ENCODE peak calls at places on chromosomes 7 and 10, in five cellular contexts. One of them, this sample, is unnamed.

GRCh38 chr10:93753621-93754250 is 4.0 kb upstream of the LGI1 start:
- DNase-seq in right atrium auricular region: no peak
- DNase-seq in Calu3: no peak
- DNase-seq in choroid plexus epithelial cell: no peak
- DNase-seq in dorsolateral prefrontal cortex: no peak
- DNase-seq in this sample: no peak

GRCh38 chr10:92801978-92802872 is 46.1 kb upstream of the EXOC6 start:
- DNase-seq in right atrium auricular region: no peak
- DNase-seq in Calu3: no peak
- DNase-seq in choroid plexus epithelial cell: peak; percentile 6
- DNase-seq in dorsolateral prefrontal cortex: no peak
- DNase-seq in this sample: no peak

GRCh38 chr7:132709971-132710567 is 133.8 kb upstream of the PLXNA4 start:
- DNase-seq in right atrium auricular region: no peak
- DNase-seq in Calu3: peak; percentile 53
- DNase-seq in choroid plexus epithelial cell: peak; percentile 76
- DNase-seq in dorsolateral prefrontal cortex: no peak
- DNase-seq in this sample: no peak

GRCh38 chr7:67825356-67825755 is 828.7 kb downstream of the TYW1 start:
- DNase-seq in right atrium auricular region: no peak
- DNase-seq in Calu3: no peak
- DNase-seq in choroid plexus epithelial cell: no peak
- DNase-seq in dorsolateral prefrontal cortex: no peak
- DNase-seq in this sample: no peak

GRCh38 chr10:14603539-14604102 is 171.1 kb downstream of the FAM107B start:
- DNase-seq in right atrium auricular region: no peak
- DNase-seq in Calu3: no peak
- DNase-seq in choroid plexus epithelial cell: no peak
- DNase-seq in dorsolateral prefrontal cortex: no peak
- DNase-seq in this sample: no peak

GRCh38 chr10:73772280-73773151 is 9.3 kb upstream of the CHCHD1 start:
- DNase-seq in right atrium auricular region: peak; percentile 86
- DNase-seq in Calu3: peak; percentile 82
- DNase-seq in choroid plexus epithelial cell: peak; percentile 83
- DNase-seq in dorsolateral prefrontal cortex: peak; percentile 55
- DNase-seq in this sample: peak; percentile 93

GRCh38 chr7:114548576-114548975 is 134.0 kb downstream of the FOXP2 start:
- DNase-seq in right atrium auricular region: no peak
- DNase-seq in Calu3: no peak
- DNase-seq in choroid plexus epithelial cell: peak; percentile 13
- DNase-seq in dorsolateral prefrontal cortex: no peak
- DNase-seq in this sample: no peak

GRCh38 chr7:32217841-32218467 is 147.7 kb upstream of the PDE1C start:
- DNase-seq in right atrium auricular region: no peak
- DNase-seq in Calu3: no peak
- DNase-seq in choroid plexus epithelial cell: no peak
- DNase-seq in dorsolateral prefrontal cortex: no peak
- DNase-seq in this sample: no peak

GRCh38 chr10:127853868-127854768 is 38.6 kb downstream of the CLRN3 start:
- DNase-seq in right atrium auricular region: peak; percentile 66
- DNase-seq in Calu3: peak; percentile 59
- DNase-seq in choroid plexus epithelial cell: peak; percentile 83
- DNase-seq in dorsolateral prefrontal cortex: peak; percentile 47
- DNase-seq in this sample: peak; percentile 70

GRCh38 chr10:108132303-108132702 is 967.8 kb upstream of the SORCS1 start:
- DNase-seq in right atrium auricular region: no peak
- DNase-seq in Calu3: no peak
- DNase-seq in choroid plexus epithelial cell: no peak
- DNase-seq in dorsolateral prefrontal cortex: no peak
- DNase-seq in this sample: no peak

GRCh38 chr10:110151467-110151866 is 55.9 kb upstream of the MXI1 start:
- DNase-seq in right atrium auricular region: no peak
- DNase-seq in Calu3: peak; percentile 71
- DNase-seq in choroid plexus epithelial cell: no peak
- DNase-seq in dorsolateral prefrontal cortex: no peak
- DNase-seq in this sample: no peak

GRCh38 chr7:5643280-5643679 is 138.2 kb downstream of the RNF216 start:
- DNase-seq in right atrium auricular region: no peak
- DNase-seq in Calu3: no peak
- DNase-seq in choroid plexus epithelial cell: peak; percentile 52
- DNase-seq in dorsolateral prefrontal cortex: no peak
- DNase-seq in this sample: no peak

GRCh38 chr7:134031835-134032617 is 95.1 kb upstream of the LRGUK start:
- DNase-seq in right atrium auricular region: no peak
- DNase-seq in Calu3: no peak
- DNase-seq in choroid plexus epithelial cell: peak; percentile 20
- DNase-seq in dorsolateral prefrontal cortex: no peak
- DNase-seq in this sample: no peak

GRCh38 chr10:59830601-59831259 is 75.6 kb downstream of the CCDC6 start:
- DNase-seq in right atrium auricular region: peak; percentile 63
- DNase-seq in Calu3: peak; percentile 66
- DNase-seq in choroid plexus epithelial cell: peak; percentile 73
- DNase-seq in dorsolateral prefrontal cortex: no peak
- DNase-seq in this sample: no peak

GRCh38 chr10:112361951-112362770 is 11.8 kb upstream of the ACSL5 start:
- DNase-seq in right atrium auricular region: peak; percentile 86
- DNase-seq in Calu3: no peak
- DNase-seq in choroid plexus epithelial cell: peak; percentile 38
- DNase-seq in dorsolateral prefrontal cortex: no peak
- DNase-seq in this sample: peak; percentile 87

GRCh38 chr7:2460188-2460587 is 16.0 kb downstream of the GRIFIN start:
- DNase-seq in right atrium auricular region: no peak
- DNase-seq in Calu3: no peak
- DNase-seq in choroid plexus epithelial cell: no peak
- DNase-seq in dorsolateral prefrontal cortex: peak; percentile 44
- DNase-seq in this sample: no peak

GRCh38 chr7:2551418-2551817 is 3.9 kb downstream of the BRAT1 start:
- DNase-seq in right atrium auricular region: no peak
- DNase-seq in Calu3: no peak
- DNase-seq in choroid plexus epithelial cell: no peak
- DNase-seq in dorsolateral prefrontal cortex: no peak
- DNase-seq in this sample: no peak

GRCh38 chr10:100811261-100811660 is 65.9 kb downstream of the PAX2 start:
- DNase-seq in right atrium auricular region: no peak
- DNase-seq in Calu3: no peak
- DNase-seq in choroid plexus epithelial cell: no peak
- DNase-seq in dorsolateral prefrontal cortex: no peak
- DNase-seq in this sample: no peak

DNA sequence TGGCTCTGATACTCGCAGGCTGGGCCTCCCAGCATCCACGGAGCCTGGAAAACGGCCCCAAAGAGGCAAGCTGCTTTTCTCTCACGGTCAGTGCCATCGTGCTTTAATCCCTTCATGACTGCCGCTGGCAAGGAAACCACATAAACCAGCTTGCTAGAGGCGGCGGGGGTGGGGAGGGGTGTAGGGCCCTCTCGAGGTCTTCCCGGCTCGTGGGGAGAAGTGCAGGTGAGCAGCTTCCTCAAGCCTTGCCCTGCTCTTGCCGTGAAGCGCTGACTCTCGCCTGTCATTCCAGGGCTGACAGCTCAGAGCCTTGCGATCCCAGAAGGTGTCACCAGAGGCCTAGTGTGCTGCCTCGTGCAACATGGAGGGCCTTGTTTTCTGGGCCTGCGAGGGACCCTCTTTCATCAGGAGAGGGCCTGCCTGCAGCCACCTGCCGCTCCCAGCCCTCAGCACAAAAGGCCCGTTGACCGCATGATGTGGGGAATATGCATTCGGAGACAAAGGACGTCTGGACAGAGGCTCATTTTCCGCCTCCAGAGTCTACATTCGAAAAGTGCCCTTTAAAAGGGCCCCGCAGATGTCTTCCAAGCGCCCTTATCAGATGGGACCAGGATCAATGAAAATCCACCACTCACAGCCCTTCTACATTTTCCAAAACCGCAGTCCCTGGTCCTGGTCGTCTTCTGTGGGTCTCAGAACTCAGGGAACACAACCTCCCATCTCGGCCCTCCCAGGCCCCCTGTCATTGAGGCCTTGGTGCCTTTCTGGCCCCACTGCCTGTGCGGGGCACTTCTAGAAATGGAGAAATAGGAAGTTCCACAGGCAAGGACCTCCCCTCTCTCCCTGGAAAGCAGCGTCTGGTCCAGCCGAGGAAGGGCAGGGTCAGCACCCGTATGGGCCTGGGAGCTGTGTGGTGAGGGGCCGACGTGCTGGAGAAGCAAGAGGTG is 58.7 kb downstream of the ZRANB1 start:
- DNase-seq in right atrium auricular region: peak; percentile 58
- DNase-seq in Calu3: no peak
- DNase-seq in choroid plexus epithelial cell: peak; percentile 30
- DNase-seq in dorsolateral prefrontal cortex: no peak
- DNase-seq in this sample: peak; percentile 70
- TF ChIP-seq CTCF in right atrium auricular region: peak; percentile 51
- TF ChIP-seq CTCF in Calu3: no peak
- TF ChIP-seq CTCF in choroid plexus epithelial cell: no peak
- TF ChIP-seq CTCF in dorsolateral prefrontal cortex: peak; percentile 60
- TF ChIP-seq CTCF in this sample: no peak

GRCh38 chr10:119821172-119821571 is 51.5 kb downstream of the MCMBP start:
- DNase-seq in right atrium auricular region: no peak
- DNase-seq in Calu3: no peak
- DNase-seq in choroid plexus epithelial cell: no peak
- DNase-seq in dorsolateral prefrontal cortex: no peak
- DNase-seq in this sample: no peak

GRCh38 chr10:119815671-119816070 is 57.0 kb downstream of the MCMBP start:
- DNase-seq in right atrium auricular region: no peak
- DNase-seq in Calu3: no peak
- DNase-seq in choroid plexus epithelial cell: no peak
- DNase-seq in dorsolateral prefrontal cortex: no peak
- DNase-seq in this sample: no peak

GRCh38 chr10:119818889-119819270 is 53.8 kb downstream of the MCMBP start:
- DNase-seq in right atrium auricular region: no peak
- DNase-seq in Calu3: no peak
- DNase-seq in choroid plexus epithelial cell: no peak
- DNase-seq in dorsolateral prefrontal cortex: no peak
- DNase-seq in this sample: no peak

GRCh38 chr10:119812684-119813083 is 60.0 kb downstream of the MCMBP start:
- DNase-seq in right atrium auricular region: no peak
- DNase-seq in Calu3: no peak
- DNase-seq in choroid plexus epithelial cell: no peak
- DNase-seq in dorsolateral prefrontal cortex: no peak
- DNase-seq in this sample: no peak

GRCh38 chr10:119817991-119818888 is 54.4 kb downstream of the MCMBP start:
- DNase-seq in right atrium auricular region: no peak
- DNase-seq in Calu3: no peak
- DNase-seq in choroid plexus epithelial cell: peak; percentile 80
- DNase-seq in dorsolateral prefrontal cortex: peak; percentile 59
- DNase-seq in this sample: peak; percentile 82
- TF ChIP-seq CTCF in right atrium auricular region: no peak
- TF ChIP-seq CTCF in Calu3: no peak
- TF ChIP-seq CTCF in choroid plexus epithelial cell: peak; percentile 31
- TF ChIP-seq CTCF in dorsolateral prefrontal cortex: no peak
- TF ChIP-seq CTCF in this sample: no peak

GRCh38 chr7:82600601-82601000 is 157.0 kb upstream of the CACNA2D1 start:
- DNase-seq in right atrium auricular region: no peak
- DNase-seq in Calu3: no peak
- DNase-seq in choroid plexus epithelial cell: peak; percentile 48
- DNase-seq in dorsolateral prefrontal cortex: no peak
- DNase-seq in this sample: no peak
- TF ChIP-seq CTCF in right atrium auricular region: no peak
- TF ChIP-seq CTCF in Calu3: no peak
- TF ChIP-seq CTCF in choroid plexus epithelial cell: peak; percentile 40
- TF ChIP-seq CTCF in dorsolateral prefrontal cortex: peak; percentile 18
- TF ChIP-seq CTCF in this sample: no peak

DNA sequence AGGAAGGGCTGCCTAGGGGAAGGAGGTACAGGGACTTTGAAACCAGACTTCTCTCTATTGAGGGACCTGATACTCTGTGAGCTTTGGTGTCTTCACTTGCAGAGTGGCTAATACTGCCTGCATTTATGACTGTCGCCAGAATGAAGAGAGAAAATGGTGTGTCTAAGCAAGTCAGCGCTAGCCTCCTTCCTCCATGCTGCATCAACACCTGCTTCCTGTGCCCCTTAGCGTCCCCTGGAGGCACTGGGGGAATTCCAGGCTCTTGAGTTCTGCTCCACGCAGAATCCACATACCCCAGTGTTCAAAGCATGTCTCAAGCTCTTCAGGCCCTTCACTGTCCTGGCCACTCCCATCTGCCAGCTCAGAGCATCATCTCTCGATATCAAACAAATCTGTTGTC is 140.5 kb downstream of the PKD1L1 start:
- DNase-seq in right atrium auricular region: no peak
- DNase-seq in Calu3: no peak
- DNase-seq in choroid plexus epithelial cell: no peak
- DNase-seq in dorsolateral prefrontal cortex: no peak
- DNase-seq in this sample: no peak
- TF ChIP-seq CTCF in right atrium auricular region: no peak
- TF ChIP-seq CTCF in Calu3: peak; percentile 32
- TF ChIP-seq CTCF in choroid plexus epithelial cell: peak; percentile 12
- TF ChIP-seq CTCF in dorsolateral prefrontal cortex: no peak
- TF ChIP-seq CTCF in this sample: no peak

GRCh38 chr10:71033396-71033980 is 145.1 kb upstream of the PCBD1 start:
- DNase-seq in right atrium auricular region: no peak
- DNase-seq in Calu3: no peak
- DNase-seq in choroid plexus epithelial cell: no peak
- DNase-seq in dorsolateral prefrontal cortex: no peak
- DNase-seq in this sample: no peak
- TF ChIP-seq CTCF in right atrium auricular region: no peak
- TF ChIP-seq CTCF in Calu3: no peak
- TF ChIP-seq CTCF in choroid plexus epithelial cell: peak; percentile 12
- TF ChIP-seq CTCF in dorsolateral prefrontal cortex: no peak
- TF ChIP-seq CTCF in this sample: no peak

DNA sequence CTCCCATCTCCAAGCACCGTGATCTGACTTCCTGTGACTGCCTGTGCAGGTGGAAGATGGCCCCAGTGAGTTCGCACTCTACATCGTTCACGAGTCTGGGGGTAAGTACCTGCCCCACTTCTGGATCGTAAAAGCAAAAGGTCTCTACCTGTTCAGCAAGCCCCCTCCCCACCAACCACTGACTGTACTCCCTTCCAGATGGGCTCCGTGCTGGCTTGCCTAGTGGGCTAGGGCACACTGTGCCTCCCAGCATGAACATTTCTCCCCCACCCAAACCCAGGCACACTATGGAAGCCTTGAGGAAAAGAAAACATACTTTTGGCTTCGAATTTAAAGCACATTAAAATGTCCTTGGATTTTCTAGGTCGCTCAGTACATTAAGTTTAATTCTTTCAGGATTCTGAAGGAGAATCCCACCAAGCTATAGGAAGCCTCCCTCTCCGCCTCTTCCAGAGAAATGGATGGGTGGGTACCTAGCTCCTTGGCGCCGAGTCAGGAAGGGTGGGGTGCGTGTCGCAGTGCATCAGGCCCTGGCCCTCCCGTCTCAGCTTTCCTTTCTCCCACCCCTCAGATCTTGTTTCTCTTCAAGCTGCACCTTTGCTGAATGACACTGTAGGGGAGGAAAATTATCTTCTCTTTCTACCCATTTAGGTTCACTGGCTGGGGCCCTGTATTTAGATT is 11.0 kb upstream of the ZNF22 start:
- DNase-seq in right atrium auricular region: peak; percentile 58
- DNase-seq in Calu3: no peak
- DNase-seq in choroid plexus epithelial cell: no peak
- DNase-seq in dorsolateral prefrontal cortex: no peak
- DNase-seq in this sample: no peak
- TF ChIP-seq CTCF in right atrium auricular region: no peak
- TF ChIP-seq CTCF in Calu3: no peak
- TF ChIP-seq CTCF in choroid plexus epithelial cell: no peak
- TF ChIP-seq CTCF in dorsolateral prefrontal cortex: no peak
- TF ChIP-seq CTCF in this sample: no peak

DNA sequence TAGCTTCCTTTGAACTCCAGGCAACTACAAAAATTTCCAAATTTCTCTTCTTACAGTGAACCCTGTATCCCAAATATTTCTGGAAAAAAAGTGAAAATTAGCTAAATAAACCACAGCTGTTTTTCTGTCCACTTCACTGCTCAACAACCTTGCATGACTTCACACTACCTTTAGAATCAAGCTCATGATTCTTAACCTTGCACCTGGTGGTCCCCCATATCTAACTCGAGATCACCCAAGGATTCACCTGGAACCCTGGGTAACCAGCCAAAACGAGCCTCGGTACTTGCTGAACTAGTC is 47.5 kb downstream of the PDLIM1 start:
- DNase-seq in right atrium auricular region: peak; percentile 44
- DNase-seq in Calu3: no peak
- DNase-seq in choroid plexus epithelial cell: no peak
- DNase-seq in dorsolateral prefrontal cortex: no peak
- DNase-seq in this sample: no peak
- TF ChIP-seq CTCF in right atrium auricular region: no peak
- TF ChIP-seq CTCF in Calu3: no peak
- TF ChIP-seq CTCF in choroid plexus epithelial cell: no peak
- TF ChIP-seq CTCF in dorsolateral prefrontal cortex: no peak
- TF ChIP-seq CTCF in this sample: no peak

This sample was measured in ascending aorta.